ENCODE peak calls at places on chromosome 12, in six cellular contexts. V is WERI-Rb-1, J is BJ, X is breast epithelium, O is fibroblast of lung, F is GM23338. T is an unnamed sample.

GRCh38 chr12:64105026-64105425 is 117.1 kb downstream of the KICS2 start:
- DNase-seq in O (no peak), F (no peak), X (no peak), J (no peak), V (no peak), T (no peak)

GRCh38 chr12:130465046-130465445 is 127.4 kb downstream of the PIWIL1 start:
- DNase-seq in V (no peak), O (no peak), F (no peak), J (no peak), X (no peak), T (no peak)

GRCh38 chr12:113439301-113439597 is 17.1 kb downstream of the SDSL start:
- DNase-seq in J (no peak), X (no peak), V (no peak), O (no peak), F (no peak), T (no peak)

GRCh38 chr12:123929869-123930583 is 42.6 kb downstream of the CCDC92 start:
- DNase-seq in O (no peak), V (no peak), J (no peak), F (no peak), X (no peak), T (no peak)

GRCh38 chr12:128930591-128930990 is 77.3 kb downstream of the GLT1D1 start:
- DNase-seq in O (no peak), X (no peak), V (peak; percentile 67), J (no peak), F (no peak), T (no peak)

GRCh38 chr12:28645436-28645835 is 455.2 kb downstream of the CCDC91 start:
- DNase-seq in V (peak; percentile 23), F (no peak), X (no peak), J (no peak), O (no peak), T (no peak)

GRCh38 chr12:52020126-52020525 is 13.4 kb downstream of the TAMALIN start:
- DNase-seq in J (no peak), X (no peak), V (no peak), O (no peak), F (no peak), T (no peak)

GRCh38 chr12:20527396-20528154 is 159.2 kb downstream of the PDE3A start:
- DNase-seq in F (no peak), X (no peak), O (peak; percentile 85), J (no peak), V (no peak), T (no peak)

GRCh38 chr12:96194901-96195844 is 998 bp downstream of the ELK3 start:
- DNase-seq in J (no peak), F (peak; percentile 61), O (peak; percentile 89), X (no peak), V (no peak), T (peak; percentile 36)

GRCh38 chr12:6866163-6866919 is 990 bp upstream of the TPI1 start:
- DNase-seq in J (no peak), X (no peak), V (peak; percentile 86), F (peak; percentile 43), O (no peak), T (peak; percentile 57)

GRCh38 chr12:138898-139534 is 72.4 kb downstream of the IQSEC3 start:
- DNase-seq in J (no peak), V (no peak), X (no peak), F (peak; percentile 62), O (peak; percentile 4), T (no peak)

GRCh38 chr12:59403259-59403932 is 192.4 kb upstream of the SLC16A7 start:
- DNase-seq in J (peak; percentile 50), F (peak; percentile 81), O (peak; percentile 91), V (peak; percentile 50), X (no peak), T (no peak)

GRCh38 chr12:386651-387050 is 2.5 kb downstream of the KDM5A start:
- DNase-seq in V (no peak), O (peak; percentile 25), F (no peak), J (no peak), X (no peak), T (no peak)

GRCh38 chr12:24679135-24679534 is 269.8 kb downstream of the BCAT1 start:
- DNase-seq in O (peak; percentile 76), V (no peak), X (no peak), F (no peak), J (no peak), T (no peak)

GRCh38 chr12:31118347-31118830 is 44.7 kb downstream of the DDX11 start:
- DNase-seq in V (peak; percentile 46), F (peak; percentile 66), X (no peak), J (no peak), O (no peak), T (no peak)

GRCh38 chr12:2264622-2265306 is 212.0 kb downstream of the CACNA1C start:
- DNase-seq in J (peak; percentile 96), V (no peak), O (peak; percentile 92), F (no peak), X (peak; percentile 40), T (no peak)

GRCh38 chr12:105214141-105214540 is 21.8 kb downstream of the APPL2 start:
- DNase-seq in V (no peak), X (no peak), J (no peak), O (no peak), F (no peak), T (no peak)

GRCh38 chr12:62632521-62632920 is 165.9 kb downstream of the MON2 start:
- DNase-seq in O (peak; percentile 14), J (peak; percentile 23), X (peak; percentile 54), V (peak; percentile 10), F (peak; percentile 72), T (peak; percentile 74)

GRCh38 chr12:115464008-115464672 is 780.2 kb upstream of the TBX3 start:
- DNase-seq in X (no peak), F (no peak), O (no peak), V (no peak), J (no peak), T (no peak)

GRCh38 chr12:9364224-9365176 is 156.3 kb upstream of the PZP start:
- DNase-seq in J (no peak), V (peak; percentile 12), X (no peak), F (peak; percentile 91), O (peak; percentile 78), T (no peak)

GRCh38 chr12:109786799-109787198 is 46.4 kb downstream of the TRPV4 start:
- DNase-seq in F (no peak), J (no peak), O (no peak), X (no peak), V (no peak), T (no peak)

GRCh38 chr12:78192979-78193378 is 362.3 kb downstream of the NAV3 start:
- DNase-seq in F (no peak), O (peak; percentile 50), X (no peak), V (no peak), J (peak; percentile 20), T (no peak)

GRCh38 chr12:5944688-5945070 is 380 bp downstream of the ANO2 start:
- DNase-seq in O (no peak), V (no peak), F (peak; percentile 49), J (no peak), X (no peak), T (no peak)

GRCh38 chr12:131365821-131366260 is 345.0 kb upstream of the SFSWAP start:
- DNase-seq in O (no peak), V (no peak), J (no peak), X (no peak), F (no peak), T (no peak)

GRCh38 chr12:46382425-46382973 is 9.9 kb upstream of the SLC38A2 start:
- DNase-seq in F (no peak), J (no peak), V (no peak), O (peak; percentile 41), X (no peak), T (no peak)

GRCh38 chr12:46384451-46385301 is 12.1 kb upstream of the SLC38A2 start:
- DNase-seq in V (no peak), F (no peak), O (peak; percentile 42), J (no peak), X (no peak), T (no peak)

GRCh38 chr12:46383654-46384450 is 11.3 kb upstream of the SLC38A2 start:
- DNase-seq in J (peak; percentile 58), V (peak; percentile 71), F (peak; percentile 53), X (peak; percentile 92), O (peak; percentile 98), T (peak; percentile 90)

GRCh38 chr12:46380881-46381280 is 8.3 kb upstream of the SLC38A2 start:
- DNase-seq in O (no peak), J (no peak), X (no peak), F (no peak), V (no peak), T (no peak)

DNA sequence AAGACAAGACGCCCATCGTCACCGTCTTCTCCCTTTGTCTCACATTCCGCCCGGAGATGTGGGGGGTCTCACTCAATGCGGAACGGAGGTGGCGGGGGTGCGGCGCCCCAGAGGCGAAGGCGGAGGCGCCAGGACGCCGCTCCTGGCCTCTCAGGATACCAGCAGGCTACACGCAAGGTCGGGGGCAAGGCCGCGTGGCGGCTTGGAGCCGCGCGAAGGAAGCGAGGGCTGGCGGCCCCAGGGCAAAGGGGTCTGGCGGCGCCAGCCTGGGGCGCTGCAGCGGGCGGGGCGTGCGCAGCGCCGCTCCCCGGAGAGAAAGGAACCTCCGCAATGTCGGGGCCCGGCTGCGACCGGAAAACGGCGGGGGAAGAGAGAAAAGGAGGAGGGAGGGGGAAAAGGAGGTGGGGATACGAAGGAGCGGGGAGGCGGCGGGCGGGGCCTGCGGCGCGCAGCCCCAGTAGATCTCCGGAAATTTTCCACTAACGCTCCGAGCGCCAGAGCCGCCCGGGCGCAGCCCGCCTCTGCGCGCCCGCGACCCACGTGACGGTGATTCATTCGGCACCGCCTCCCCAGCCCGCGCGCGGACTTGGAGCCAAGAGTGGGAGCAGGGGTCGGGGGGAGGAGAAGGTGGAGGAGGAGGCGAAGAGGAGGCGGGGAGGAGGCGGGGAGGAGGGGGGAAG is 10.5 kb upstream of the SLC38A2 start:
- DNase-seq in O (peak; percentile 97), J (peak; percentile 73), V (peak; percentile 97), X (peak; percentile 98), F (peak; percentile 95), T (peak; percentile 98)
- TF ChIP-seq CTCF in O (peak; percentile 5), J (no peak), V (peak; percentile 27), X (peak; percentile 24), F (peak; percentile 17), T (no peak)

GRCh38 chr12:71439613-71440392 is at the start of gene LGR5:
- DNase-seq in V (peak; percentile 90), J (no peak), X (no peak), O (peak; percentile 25), F (peak; percentile 73), T (peak; percentile 67)
- H3K27me3 ChIP-seq in V (no peaks in the 10 kb centered on the region), J (peaks cover 36% of the 10 kb centered on the region), X (peaks cover 67% of the 10 kb centered on the region), O (peaks cover 30% of the 10 kb centered on the region), F (peaks cover 81% of the 10 kb centered on the region), T (no peaks in the 10 kb centered on the region)

GRCh38 chr12:80313184-80313583 is 130.9 kb upstream of the PTPRQ start:
- DNase-seq in J (no peak), X (no peak), F (no peak), V (no peak), O (peak; percentile 36), T (no peak)
- TF ChIP-seq CTCF in J (peak; percentile 16), X (no peak), F (no peak), V (no peak), O (peak; percentile 4), T (no peak)

GRCh38 chr12:54001283-54002187 is 1.6 kb downstream of the HOXC9 start:
- DNase-seq in V (no peak), J (no peak), O (no peak), X (no peak), F (no peak), T (no peak)

GRCh38 chr12:53998900-53999236 is 1.1 kb upstream of the HOXC9 start:
- DNase-seq in J (no peak), V (no peak), F (no peak), O (no peak), X (no peak), T (no peak)

GRCh38 chr12:53999596-54000104 is 311 bp upstream of the HOXC9 start:
- DNase-seq in F (peak; percentile 77), X (peak; percentile 81), J (no peak), V (peak; percentile 82), O (peak; percentile 42), T (no peak)

GRCh38 chr12:54000774-54001114 is 783 bp downstream of the HOXC9 start:
- DNase-seq in J (no peak), X (no peak), F (no peak), O (no peak), V (no peak), T (peak; percentile 8)

GRCh38 chr12:54000105-54000773 is at the start of gene HOXC9:
- DNase-seq in O (no peak), V (no peak), F (no peak), X (no peak), J (no peak), T (no peak)
- H3K27me3 ChIP-seq in O (peaks cover 78% of the 10 kb centered on the region), V (no peaks in the 10 kb centered on the region), F (peaks cover 100% of the 10 kb centered on the region), X (peaks cover 17% of the 10 kb centered on the region), J (no peaks in the 10 kb centered on the region), T (peaks cover 6% of the 10 kb centered on the region)